ENCODE peak calls at places on chromosomes 3 and 15, in nine cellular contexts. One of them, this sample, is unnamed.

GRCh38 chr15:71469393-71469792 is 341.0 kb upstream of the NR2E3 start:
- DNase-seq in ovary: no peak
- DNase-seq in right atrium auricular region: no peak
- DNase-seq in CD4-positive, alpha-beta T cell: no peak
- DNase-seq in substantia nigra: no peak
- DNase-seq in GM23338: peak
- DNase-seq in gastrocnemius medialis: no peak
- DNase-seq in brain microvascular endothelial cell: no peak
- DNase-seq in PC-3: no peak
- DNase-seq in this sample: no peak

GRCh38 chr3:112635674-112636073 is 5.3 kb downstream of the CCDC80 start:
- DNase-seq in PC-3: no peak
- DNase-seq in brain microvascular endothelial cell: peak
- DNase-seq in substantia nigra: no peak
- DNase-seq in GM23338: no peak
- DNase-seq in ovary: peak
- DNase-seq in right atrium auricular region: no peak
- DNase-seq in CD4-positive, alpha-beta T cell: no peak
- DNase-seq in gastrocnemius medialis: no peak
- DNase-seq in this sample: no peak

GRCh38 chr3:162492446-162493081 is 996.0 kb downstream of the OTOL1 start:
- DNase-seq in GM23338: no peak
- DNase-seq in brain microvascular endothelial cell: peak
- DNase-seq in PC-3: peak
- DNase-seq in CD4-positive, alpha-beta T cell: no peak
- DNase-seq in gastrocnemius medialis: no peak
- DNase-seq in ovary: no peak
- DNase-seq in substantia nigra: no peak
- DNase-seq in right atrium auricular region: no peak
- DNase-seq in this sample: no peak

GRCh38 chr3:161420746-161421145 is 49.4 kb upstream of the SPTSSB start:
- DNase-seq in CD4-positive, alpha-beta T cell: no peak
- DNase-seq in ovary: no peak
- DNase-seq in substantia nigra: no peak
- DNase-seq in gastrocnemius medialis: no peak
- DNase-seq in brain microvascular endothelial cell: peak
- DNase-seq in GM23338: peak
- DNase-seq in right atrium auricular region: no peak
- DNase-seq in PC-3: peak
- DNase-seq in this sample: no peak

GRCh38 chr3:148075829-148076716 is 621.6 kb upstream of the AGTR1 start:
- DNase-seq in right atrium auricular region: no peak
- DNase-seq in CD4-positive, alpha-beta T cell: no peak
- DNase-seq in substantia nigra: no peak
- DNase-seq in brain microvascular endothelial cell: peak
- DNase-seq in PC-3: peak
- DNase-seq in ovary: no peak
- DNase-seq in GM23338: peak
- DNase-seq in gastrocnemius medialis: no peak
- DNase-seq in this sample: no peak

GRCh38 chr15:25640381-25640780 is 201.6 kb upstream of the UBE3A start:
- DNase-seq in PC-3: no peak
- DNase-seq in ovary: no peak
- DNase-seq in substantia nigra: no peak
- DNase-seq in gastrocnemius medialis: no peak
- DNase-seq in CD4-positive, alpha-beta T cell: no peak
- DNase-seq in brain microvascular endothelial cell: no peak
- DNase-seq in right atrium auricular region: no peak
- DNase-seq in GM23338: no peak
- DNase-seq in this sample: no peak

GRCh38 chr3:52851348-52851747 is 16.5 kb upstream of the MUSTN1 start:
- DNase-seq in gastrocnemius medialis: peak
- DNase-seq in brain microvascular endothelial cell: no peak
- DNase-seq in substantia nigra: no peak
- DNase-seq in right atrium auricular region: no peak
- DNase-seq in CD4-positive, alpha-beta T cell: no peak
- DNase-seq in PC-3: peak
- DNase-seq in ovary: no peak
- DNase-seq in GM23338: peak
- DNase-seq in this sample: peak

GRCh38 chr3:100682056-100682853 is 27.0 kb upstream of the TFG start:
- DNase-seq in PC-3: no peak
- DNase-seq in ovary: no peak
- DNase-seq in GM23338: peak
- DNase-seq in brain microvascular endothelial cell: no peak
- DNase-seq in CD4-positive, alpha-beta T cell: no peak
- DNase-seq in gastrocnemius medialis: no peak
- DNase-seq in substantia nigra: no peak
- DNase-seq in right atrium auricular region: no peak
- DNase-seq in this sample: no peak

GRCh38 chr15:35692256-35692867 is 146.4 kb upstream of the DPH6 start:
- DNase-seq in gastrocnemius medialis: no peak
- DNase-seq in GM23338: no peak
- DNase-seq in right atrium auricular region: no peak
- DNase-seq in substantia nigra: no peak
- DNase-seq in ovary: no peak
- DNase-seq in brain microvascular endothelial cell: peak
- DNase-seq in CD4-positive, alpha-beta T cell: no peak
- DNase-seq in PC-3: peak
- DNase-seq in this sample: no peak

GRCh38 chr15:78075490-78076230 is 1.9 kb downstream of the TBC1D2B start:
- DNase-seq in CD4-positive, alpha-beta T cell: no peak
- DNase-seq in brain microvascular endothelial cell: peak
- DNase-seq in substantia nigra: no peak
- DNase-seq in PC-3: peak
- DNase-seq in gastrocnemius medialis: peak
- DNase-seq in GM23338: peak
- DNase-seq in ovary: peak
- DNase-seq in right atrium auricular region: no peak
- DNase-seq in this sample: no peak
- H3K27ac ChIP-seq in CD4-positive, alpha-beta T cell: peak
- H3K27ac ChIP-seq in brain microvascular endothelial cell: peak
- H3K27ac ChIP-seq in substantia nigra: peak
- H3K27ac ChIP-seq in PC-3: peak
- H3K27ac ChIP-seq in gastrocnemius medialis: peak
- H3K27ac ChIP-seq in GM23338: no peak
- H3K27ac ChIP-seq in ovary: peak
- H3K27ac ChIP-seq in right atrium auricular region: peak
- H3K27ac ChIP-seq in this sample: peak

DNA sequence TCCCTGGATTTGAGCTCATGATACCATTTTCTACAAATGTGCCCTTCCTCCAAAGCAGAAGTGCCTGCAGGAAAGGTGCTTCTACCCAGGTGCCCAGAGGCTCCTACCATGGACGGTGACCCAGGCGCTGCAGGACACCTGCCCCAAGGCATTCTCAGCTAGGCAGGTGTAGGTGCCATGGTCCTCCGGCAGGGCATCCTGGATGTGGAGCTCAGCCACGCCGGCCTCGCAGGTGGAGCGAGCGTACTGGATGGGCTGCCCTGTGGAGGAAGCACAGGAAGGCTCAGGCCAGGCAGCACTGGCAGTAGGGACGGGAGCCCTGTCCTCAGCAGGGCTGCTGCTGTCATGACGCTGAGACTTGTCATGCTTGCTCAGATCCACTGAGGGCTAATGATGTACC is 137.2 kb upstream of the HACD2 start:
- DNase-seq in GM23338: no peak
- DNase-seq in gastrocnemius medialis: no peak
- DNase-seq in right atrium auricular region: no peak
- DNase-seq in ovary: no peak
- DNase-seq in PC-3: no peak
- DNase-seq in substantia nigra: no peak
- DNase-seq in brain microvascular endothelial cell: no peak
- DNase-seq in CD4-positive, alpha-beta T cell: no peak
- DNase-seq in this sample: no peak
- H3K27ac ChIP-seq in GM23338: no peak
- H3K27ac ChIP-seq in gastrocnemius medialis: no peak
- H3K27ac ChIP-seq in right atrium auricular region: no peak
- H3K27ac ChIP-seq in ovary: no peak
- H3K27ac ChIP-seq in PC-3: no peak
- H3K27ac ChIP-seq in substantia nigra: no peak
- H3K27ac ChIP-seq in brain microvascular endothelial cell: no peak
- H3K27ac ChIP-seq in CD4-positive, alpha-beta T cell: no peak
- H3K27ac ChIP-seq in this sample: no peak

GRCh38 chr15:73331991-73332925 is 36.5 kb downstream of the HCN4 start:
- DNase-seq in brain microvascular endothelial cell: no peak
- DNase-seq in substantia nigra: no peak
- DNase-seq in ovary: no peak
- DNase-seq in GM23338: no peak
- DNase-seq in right atrium auricular region: no peak
- DNase-seq in PC-3: no peak
- DNase-seq in CD4-positive, alpha-beta T cell: no peak
- DNase-seq in gastrocnemius medialis: no peak
- DNase-seq in this sample: no peak
- H3K27ac ChIP-seq in brain microvascular endothelial cell: no peak
- H3K27ac ChIP-seq in substantia nigra: no peak
- H3K27ac ChIP-seq in ovary: no peak
- H3K27ac ChIP-seq in GM23338: no peak
- H3K27ac ChIP-seq in right atrium auricular region: no peak
- H3K27ac ChIP-seq in PC-3: no peak
- H3K27ac ChIP-seq in CD4-positive, alpha-beta T cell: no peak
- H3K27ac ChIP-seq in gastrocnemius medialis: no peak
- H3K27ac ChIP-seq in this sample: no peak

GRCh38 chr3:188000361-188000861 is 153.5 kb upstream of the LPP start:
- DNase-seq in right atrium auricular region: no peak
- DNase-seq in GM23338: no peak
- DNase-seq in CD4-positive, alpha-beta T cell: no peak
- DNase-seq in brain microvascular endothelial cell: no peak
- DNase-seq in ovary: no peak
- DNase-seq in gastrocnemius medialis: no peak
- DNase-seq in substantia nigra: no peak
- DNase-seq in PC-3: no peak
- DNase-seq in this sample: no peak
- H3K27ac ChIP-seq in right atrium auricular region: no peak
- H3K27ac ChIP-seq in GM23338: no peak
- H3K27ac ChIP-seq in CD4-positive, alpha-beta T cell: peak
- H3K27ac ChIP-seq in brain microvascular endothelial cell: no peak
- H3K27ac ChIP-seq in ovary: no peak
- H3K27ac ChIP-seq in gastrocnemius medialis: no peak
- H3K27ac ChIP-seq in substantia nigra: no peak
- H3K27ac ChIP-seq in PC-3: no peak
- H3K27ac ChIP-seq in this sample: no peak

DNA sequence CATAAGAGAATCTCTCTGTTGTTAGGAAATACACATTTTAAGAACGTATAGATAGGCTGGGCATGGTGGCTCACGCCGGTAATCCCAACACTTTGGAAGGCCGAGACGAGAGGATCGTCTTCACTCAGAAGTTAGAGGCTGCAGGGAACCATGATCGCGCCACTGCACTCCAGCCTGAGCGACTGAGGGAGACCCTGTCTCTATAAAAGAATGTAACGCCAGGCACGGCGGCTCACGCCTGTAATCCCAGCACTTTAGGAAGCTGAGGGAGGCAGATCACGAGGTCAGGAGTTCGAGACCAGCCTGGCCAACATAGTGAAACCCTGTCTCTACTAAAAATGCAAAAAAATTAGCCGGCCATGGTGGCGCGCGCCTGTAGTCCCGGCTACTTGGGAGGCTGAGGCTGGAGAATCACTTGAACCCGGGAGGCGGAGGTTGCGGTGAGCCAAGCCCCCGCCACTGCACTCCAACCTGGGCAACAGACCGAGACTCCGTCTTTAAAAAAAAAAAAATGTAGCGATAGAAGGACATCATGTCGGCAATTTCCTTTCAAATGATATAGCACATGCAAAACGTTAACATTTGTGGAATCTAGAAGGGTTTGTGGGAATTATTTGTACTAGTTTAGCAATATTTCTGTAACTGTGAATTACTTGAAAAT is 730 bp upstream of the RPL14 start:
- DNase-seq in PC-3: no peak
- DNase-seq in substantia nigra: no peak
- DNase-seq in CD4-positive, alpha-beta T cell: no peak
- DNase-seq in GM23338: no peak
- DNase-seq in brain microvascular endothelial cell: no peak
- DNase-seq in gastrocnemius medialis: no peak
- DNase-seq in right atrium auricular region: no peak
- DNase-seq in ovary: peak
- DNase-seq in this sample: no peak
- H3K27ac ChIP-seq in PC-3: peak
- H3K27ac ChIP-seq in substantia nigra: peak
- H3K27ac ChIP-seq in CD4-positive, alpha-beta T cell: peak
- H3K27ac ChIP-seq in GM23338: peak
- H3K27ac ChIP-seq in brain microvascular endothelial cell: peak
- H3K27ac ChIP-seq in gastrocnemius medialis: peak
- H3K27ac ChIP-seq in right atrium auricular region: peak
- H3K27ac ChIP-seq in ovary: peak
- H3K27ac ChIP-seq in this sample: peak

GRCh38 chr3:32447865-32448400 is 54.7 kb downstream of the CMTM6 start:
- DNase-seq in ovary: no peak
- DNase-seq in right atrium auricular region: no peak
- DNase-seq in PC-3: no peak
- DNase-seq in gastrocnemius medialis: no peak
- DNase-seq in CD4-positive, alpha-beta T cell: no peak
- DNase-seq in brain microvascular endothelial cell: no peak
- DNase-seq in substantia nigra: no peak
- DNase-seq in GM23338: peak
- DNase-seq in this sample: no peak
- H3K27ac ChIP-seq in ovary: no peak
- H3K27ac ChIP-seq in right atrium auricular region: no peak
- H3K27ac ChIP-seq in PC-3: no peak
- H3K27ac ChIP-seq in gastrocnemius medialis: no peak
- H3K27ac ChIP-seq in CD4-positive, alpha-beta T cell: no peak
- H3K27ac ChIP-seq in brain microvascular endothelial cell: no peak
- H3K27ac ChIP-seq in substantia nigra: no peak
- H3K27ac ChIP-seq in GM23338: no peak
- H3K27ac ChIP-seq in this sample: no peak

This sample was measured in caudate nucleus.